ENCODE peak calls at places on chromosome 21, in eight cellular contexts. X is ovary; W is pancreas; Z is psoas muscle; T is tibial artery; H is right atrium auricular region; C is CD8-positive, alpha-beta memory T cell; U is hepatocyte. E is an unnamed sample. For H3K4me1, the result is how much of the 10 kb centered on the place peaks cover.

GRCh38 chr21:16070207-16070651 is 340.4 kb downstream of the USP25 start:
- DNase-seq in X (no peak), W (no peak), Z (no peak), T (no peak), H (no peak), C (no peak), U (no peak), E (peak)

GRCh38 chr21:29233611-29234540 is 64.8 kb upstream of the BACH1 start:
- DNase-seq in X (no peak), W (no peak), Z (no peak), T (no peak), H (no peak), C (no peak), U (no peak), E (no peak)

GRCh38 chr21:29196664-29197052 is 66.2 kb downstream of the MAP3K7CL start:
- DNase-seq in X (no peak), W (no peak), Z (no peak), T (no peak), H (no peak), C (no peak), U (no peak), E (no peak)

GRCh38 chr21:21828130-21828529 is 829.9 kb downstream of the NCAM2 start:
- DNase-seq in X (no peak), W (no peak), Z (no peak), T (no peak), H (no peak), C (no peak), U (no peak), E (no peak)

GRCh38 chr21:35222541-35222941 is 173.4 kb upstream of the RUNX1 start:
- DNase-seq in X (no peak), W (no peak), Z (no peak), T (no peak), H (no peak), C (no peak), U (no peak), E (no peak)

GRCh38 chr21:21383126-21383525 is 384.9 kb downstream of the NCAM2 start:
- DNase-seq in X (no peak), W (no peak), Z (no peak), T (no peak), H (no peak), C (no peak), U (no peak), E (peak)

GRCh38 chr21:27564684-27565280 is 597.9 kb upstream of the ADAMTS5 start:
- DNase-seq in X (peak), W (peak), Z (peak), T (peak), H (no peak), C (no peak), U (peak), E (peak)

GRCh38 chr21:29660047-29660720 is 279.6 kb downstream of the GRIK1 start:
- DNase-seq in X (no peak), W (no peak), Z (no peak), T (no peak), H (no peak), C (no peak), U (no peak), E (no peak)

GRCh38 chr21:29372063-29372802 is 73.5 kb downstream of the BACH1 start:
- DNase-seq in X (peak), W (no peak), Z (no peak), T (peak), H (peak), C (peak), U (peak), E (peak)

GRCh38 chr21:37338671-37339526 is 27.7 kb upstream of the DYRK1A start:
- DNase-seq in X (peak), W (no peak), Z (peak), T (no peak), H (peak), C (no peak), U (peak), E (peak)
- H3K27ac ChIP-seq in X (peak), W (no peak), Z (peak), T (peak), H (peak), C (peak), U (peak), E (peak)

GRCh38 chr21:33264561-33264960 is 1.6 kb upstream of the IL10RB start:
- DNase-seq in X (no peak), W (no peak), Z (no peak), T (no peak), H (no peak), C (no peak), U (no peak), E (no peak)

GRCh38 chr21:33266784-33267135 is 593 bp downstream of the IL10RB start:
- DNase-seq in X (peak), W (no peak), Z (no peak), T (no peak), H (no peak), C (peak), U (no peak), E (no peak)

GRCh38 chr21:33267250-33267649 is 1.1 kb downstream of the IL10RB start:
- DNase-seq in X (no peak), W (no peak), Z (no peak), T (no peak), H (no peak), C (no peak), U (no peak), E (no peak)

GRCh38 chr21:33265664-33266049 is 510 bp upstream of the IL10RB start:
- DNase-seq in X (no peak), W (no peak), Z (peak), T (peak), H (peak), C (peak), U (peak), E (no peak)

GRCh38 chr21:33266050-33266783 is at the start of gene IL10RB:
- DNase-seq in X (peak), W (peak), Z (peak), T (peak), H (peak), C (peak), U (peak), E (peak)
- H3K4me1 ChIP-seq in X (under half), W (under half), Z (under half), T (under half), H (under half), C (under half), U (under half), E (under half)

DNA sequence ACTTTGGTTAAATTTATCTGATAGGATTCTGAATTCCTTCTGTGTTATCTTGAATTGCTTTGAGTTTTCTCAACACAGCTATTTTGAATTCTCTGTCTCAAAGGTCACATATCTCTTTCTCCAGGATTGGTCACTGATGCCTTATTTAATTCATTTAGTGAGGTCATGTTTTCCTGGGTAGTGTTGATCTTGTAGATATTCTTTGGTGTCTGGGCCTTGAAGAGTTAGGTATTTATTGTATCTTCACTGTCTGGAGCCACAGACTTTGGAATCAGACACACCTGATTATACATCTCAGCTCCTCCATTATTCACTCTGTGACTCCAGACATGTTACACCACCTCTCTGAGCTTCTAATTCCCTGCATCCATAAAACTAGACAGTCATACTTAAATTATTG is 34.2 kb upstream of the ETS2 start:
- DNase-seq in X (no peak), W (no peak), Z (no peak), T (no peak), H (no peak), C (no peak), U (peak), E (no peak)
- H3K27ac ChIP-seq in X (no peak), W (no peak), Z (no peak), T (no peak), H (no peak), C (no peak), U (peak), E (no peak)

GRCh38 chr21:38752051-38752505 is 53.7 kb upstream of the ETS2 start:
- DNase-seq in X (no peak), W (no peak), Z (no peak), T (no peak), H (peak), C (no peak), U (no peak), E (no peak)

GRCh38 chr21:38756746-38757145 is 49.0 kb upstream of the ETS2 start:
- DNase-seq in X (no peak), W (no peak), Z (no peak), T (no peak), H (no peak), C (no peak), U (peak), E (peak)

GRCh38 chr21:38758815-38759214 is 46.9 kb upstream of the ETS2 start:
- DNase-seq in X (no peak), W (no peak), Z (no peak), T (no peak), H (peak), C (no peak), U (peak), E (no peak)

GRCh38 chr21:38751379-38752050 is 54.2 kb upstream of the ETS2 start:
- DNase-seq in X (no peak), W (no peak), Z (peak), T (peak), H (peak), C (no peak), U (no peak), E (peak)

GRCh38 chr21:38753114-38754100 is 52.3 kb upstream of the ETS2 start:
- DNase-seq in X (no peak), W (no peak), Z (no peak), T (no peak), H (peak), C (no peak), U (no peak), E (no peak)
- H3K4me1 ChIP-seq in X (under half), W (under half), Z (under half), T (under half), H (under half), C (under half), U (under half), E (under half)

DNA sequence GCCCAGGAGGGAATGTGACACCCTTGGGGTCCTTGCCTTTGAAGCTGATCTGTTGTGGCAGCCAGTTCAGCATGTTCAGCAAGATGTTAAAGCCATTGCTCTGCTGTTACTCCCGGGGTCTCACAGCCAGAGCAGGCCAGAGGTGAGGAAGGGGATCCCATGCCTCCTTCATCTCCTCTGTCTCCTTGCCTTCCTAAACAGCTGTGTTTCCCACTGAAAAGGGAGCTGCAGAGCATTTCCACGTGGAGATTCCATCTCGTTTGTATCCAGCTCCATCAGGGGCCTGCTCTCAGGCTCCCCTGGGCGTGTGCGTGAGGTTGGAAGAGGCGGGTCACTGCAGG is 135.8 kb upstream of the COL6A1 start:
- DNase-seq in X (no peak), W (no peak), Z (no peak), T (no peak), H (no peak), C (no peak), U (no peak), E (no peak)
- H3K27ac ChIP-seq in X (no peak), W (no peak), Z (no peak), T (no peak), H (no peak), C (no peak), U (no peak), E (no peak)

GRCh38 chr21:41928621-41929220 is 25.1 kb downstream of the C2CD2 start:
- DNase-seq in X (no peak), W (no peak), Z (no peak), T (no peak), H (no peak), C (no peak), U (no peak), E (no peak)

GRCh38 chr21:41926068-41926806 is 27.6 kb downstream of the C2CD2 start:
- DNase-seq in X (no peak), W (no peak), Z (no peak), T (no peak), H (no peak), C (peak), U (peak), E (no peak)

GRCh38 chr21:41927727-41928409 is 25.9 kb downstream of the C2CD2 start:
- DNase-seq in X (no peak), W (no peak), Z (no peak), T (no peak), H (no peak), C (no peak), U (no peak), E (no peak)

GRCh38 chr21:41924355-41924754 is 29.5 kb downstream of the C2CD2 start:
- DNase-seq in X (no peak), W (no peak), Z (no peak), T (no peak), H (no peak), C (no peak), U (no peak), E (no peak)

DNA sequence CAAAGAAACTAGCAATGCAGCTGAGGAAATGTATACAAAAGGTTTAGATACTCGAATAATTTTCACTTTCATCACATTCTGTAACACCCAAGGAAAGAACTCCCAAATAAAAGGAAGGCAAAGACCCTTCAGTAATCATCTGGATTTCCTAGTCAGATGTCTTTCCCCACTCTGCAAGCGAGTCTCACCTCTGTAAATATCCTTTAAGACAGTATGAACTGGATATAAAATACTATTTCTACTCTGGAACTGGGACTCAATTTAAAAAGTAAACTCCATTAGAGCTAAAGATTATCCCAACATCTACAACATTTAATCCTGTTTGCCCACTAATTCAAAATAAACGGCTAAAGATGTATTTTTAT is 27.0 kb downstream of the C2CD2 start:
- DNase-seq in X (no peak), W (no peak), Z (no peak), T (no peak), H (no peak), C (no peak), U (no peak), E (no peak)
- H3K4me1 ChIP-seq in X (under half), W (under half), Z (under half), T (under half), H (under half), C (under half), U (under half), E (under half)

DNA sequence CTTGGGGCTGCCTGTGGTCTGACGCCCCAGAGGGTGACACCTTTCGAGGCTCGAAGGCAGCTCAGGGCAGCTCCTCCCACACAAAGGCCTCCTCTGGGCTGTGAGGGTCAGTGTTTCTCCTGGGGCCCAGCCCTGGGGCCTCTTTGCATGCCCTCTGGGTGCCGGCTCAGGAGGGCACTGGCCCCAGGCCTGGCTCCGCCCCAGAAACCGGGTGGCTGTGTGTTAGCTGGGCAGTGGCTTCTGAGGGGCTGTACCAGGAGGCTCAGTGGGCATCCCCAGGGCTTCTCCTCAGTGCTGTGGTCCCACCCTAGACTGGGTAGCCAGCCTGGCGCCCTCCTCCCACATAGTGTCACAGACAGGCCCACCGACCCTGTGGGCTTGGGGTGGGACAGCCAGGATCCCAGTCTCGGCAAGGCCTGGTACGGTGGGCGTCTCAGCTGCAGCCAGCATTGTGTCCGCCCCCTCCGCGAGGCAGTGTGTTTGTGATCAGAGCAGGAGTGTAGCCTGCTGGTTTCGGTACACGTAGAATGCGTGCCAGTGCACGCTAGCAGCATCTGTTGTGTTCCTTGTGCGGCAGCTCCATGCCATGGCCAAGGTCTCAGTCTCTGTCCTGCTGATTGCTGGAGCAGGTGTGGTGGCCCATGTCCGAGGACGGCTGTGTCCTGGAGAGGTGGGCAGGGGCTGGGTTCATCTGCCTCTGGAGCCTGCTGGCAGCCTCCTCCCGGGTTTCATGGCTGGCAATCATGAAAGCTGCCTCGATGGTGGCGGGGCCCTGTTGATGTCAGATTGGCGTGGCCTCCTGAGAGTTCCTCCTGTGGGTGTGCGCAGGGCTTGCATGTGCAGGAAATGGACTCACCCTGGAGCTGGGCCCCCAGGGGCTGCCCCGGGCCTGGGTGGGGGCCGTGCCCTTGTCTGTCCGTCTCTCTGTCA is 28.0 kb downstream of the RRP1 start:
- DNase-seq in X (no peak), W (no peak), Z (peak), T (no peak), H (no peak), C (no peak), U (no peak), E (no peak)
- H3K27ac ChIP-seq in X (no peak), W (no peak), Z (no peak), T (no peak), H (no peak), C (no peak), U (no peak), E (no peak)

GRCh38 chr21:20260124-20260523 is 738.1 kb upstream of the NCAM2 start:
- DNase-seq in X (no peak), W (no peak), Z (no peak), T (no peak), H (no peak), C (no peak), U (no peak), E (no peak)
- H3K4me1 ChIP-seq in X (under half), W (under half), Z (under half), T (under half), H (under half), C (under half), U (under half), E (under half)

E was measured in cardiac muscle cell.